ENCODE peak calls at places on chromosomes 1 and 21, in seven cellular contexts. T is heart left ventricle; P is mesenchymal stem cell; R is PC-3; N is GM23338; W is suprapubic skin; S is naive thymus-derived CD4-positive, alpha-beta T cell. F is an unnamed sample. For H3K4me1, the result is how much of the 10 kb centered on the place peaks cover.

GRCh38 chr1:27980216-27980820 is 20.5 kb downstream of the XKR8 start:
- DNase-seq in R (no peak), S (no peak), N (no peak), T (no peak), P (no peak), W (no peak), F (no peak)

GRCh38 chr1:10106241-10106640 is 73.5 kb downstream of the UBE4B start:
- DNase-seq in P (no peak), R (no peak), T (no peak), S (no peak), W (no peak), N (no peak), F (no peak)

GRCh38 chr1:243713470-243714186 is 136.4 kb downstream of the AKT3 start:
- DNase-seq in W (no peak), N (no peak), R (no peak), S (no peak), P (peak), T (peak), F (peak)

GRCh38 chr1:98157524-98158293 is 236.9 kb upstream of the DPYD start:
- DNase-seq in T (no peak), R (no peak), W (no peak), N (no peak), P (no peak), S (no peak), F (no peak)

GRCh38 chr1:77655431-77655974 is 27.0 kb downstream of the ZZZ3 start:
- DNase-seq in R (no peak), N (no peak), W (no peak), S (no peak), P (peak), T (no peak), F (no peak)

GRCh38 chr1:209845405-209845725 is 17.6 kb downstream of the UTP25 start:
- DNase-seq in P (no peak), R (no peak), S (no peak), N (no peak), T (no peak), W (no peak), F (no peak)

GRCh38 chr1:41371630-41372599 is 10.7 kb downstream of the FOXO6 start:
- DNase-seq in R (no peak), S (no peak), P (no peak), W (no peak), N (peak), T (peak), F (peak)

GRCh38 chr1:154943649-154944421 is 7.3 kb upstream of the PMVK start:
- DNase-seq in S (peak), P (peak), N (peak), W (no peak), R (peak), T (no peak), F (peak)

GRCh38 chr1:38991638-38992449 is 768 bp downstream of the AKIRIN1 start:
- DNase-seq in N (peak), P (peak), S (peak), W (no peak), T (peak), R (peak), F (peak)

GRCh38 chr1:109271458-109271857 is 11.5 kb downstream of the PSRC1 start:
- DNase-seq in S (no peak), T (no peak), R (no peak), W (no peak), N (no peak), P (no peak), F (no peak)

GRCh38 chr1:67880056-67880601 is 46.9 kb upstream of the GNG12 start:
- DNase-seq in W (no peak), T (no peak), N (no peak), P (peak), S (no peak), R (peak), F (no peak)

GRCh38 chr1:27102707-27103468 is 52.0 kb downstream of the SLC9A1 start:
- DNase-seq in P (peak), T (peak), W (peak), S (peak), N (peak), R (peak), F (peak)

GRCh38 chr1:159040206-159040605 is 30.5 kb downstream of the IFI16 start:
- DNase-seq in P (peak), R (no peak), S (no peak), N (no peak), W (no peak), T (no peak), F (no peak)

GRCh38 chr1:65021792-65022191 is 55.4 kb upstream of the JAK1 start:
- DNase-seq in T (no peak), W (no peak), N (no peak), S (no peak), R (no peak), P (no peak), F (no peak)

GRCh38 chr1:8116892-8117262 is 90.8 kb upstream of the ERRFI1 start:
- DNase-seq in S (no peak), T (peak), R (no peak), P (peak), N (no peak), W (peak), F (peak)

GRCh38 chr1:200982071-200982945 is 41.2 kb downstream of the KIF21B start:
- DNase-seq in R (no peak), N (no peak), P (peak), W (no peak), T (no peak), S (no peak), F (peak)

GRCh38 chr1:184002071-184002470 is 35.5 kb downstream of the COLGALT2 start:
- DNase-seq in S (no peak), T (peak), R (peak), P (peak), N (no peak), W (no peak), F (peak)

GRCh38 chr1:160149706-160150105 is 1.7 kb upstream of the ATP1A4 start:
- DNase-seq in W (no peak), S (no peak), P (no peak), R (no peak), N (no peak), T (no peak), F (no peak)

DNA sequence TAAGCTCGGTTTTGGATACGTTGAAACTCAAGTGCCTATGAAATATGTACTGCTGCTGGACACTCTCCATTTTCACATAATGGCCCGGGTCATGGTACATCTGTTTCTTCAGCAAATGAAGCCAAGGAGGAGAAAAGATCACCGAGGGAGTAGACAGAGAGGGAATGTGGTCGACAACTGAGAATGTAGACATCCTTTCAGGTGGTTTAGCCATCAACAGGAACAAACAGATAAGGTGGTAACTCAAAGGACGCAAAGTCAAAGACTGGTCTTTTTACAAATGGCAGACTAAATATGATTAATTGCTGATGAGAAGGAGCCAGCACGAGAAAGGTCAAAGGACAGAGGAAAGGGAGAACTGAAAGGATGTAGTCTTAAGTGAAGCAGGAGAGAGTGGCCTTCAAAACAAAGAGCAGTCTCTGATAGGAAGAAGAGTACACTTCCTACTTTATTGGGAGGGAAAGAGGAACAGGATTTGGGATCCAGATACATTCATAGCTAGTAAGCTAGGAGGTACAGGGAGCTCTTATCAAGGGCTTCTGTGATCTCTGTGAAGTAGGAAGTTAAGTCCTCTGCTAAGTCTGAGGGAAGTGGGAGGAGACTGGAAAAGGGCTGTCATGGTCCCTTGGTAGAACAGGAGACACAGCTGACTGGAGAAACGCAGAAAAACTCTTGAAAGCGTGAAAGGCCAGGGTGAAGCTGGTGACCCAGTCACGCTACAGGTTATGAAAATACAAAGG is 28.3 kb downstream of the NUP133 start:
- DNase-seq in W (no peak), S (no peak), P (no peak), N (no peak), R (no peak), T (no peak), F (no peak)
- H3K4me3 ChIP-seq in W (no peak), S (no peak), P (no peak), N (no peak), R (no peak), T (no peak), F (no peak)

GRCh38 chr1:214028999-214029406 is 41.2 kb downstream of the PROX1 start:
- DNase-seq in S (no peak), P (no peak), R (no peak), N (no peak), T (no peak), W (no peak), F (no peak)

GRCh38 chr1:214027498-214027897 is 39.7 kb downstream of the PROX1 start:
- DNase-seq in W (no peak), S (no peak), P (no peak), N (no peak), T (no peak), R (no peak), F (no peak)

GRCh38 chr1:214028569-214028968 is 40.8 kb downstream of the PROX1 start:
- DNase-seq in W (no peak), R (no peak), N (no peak), T (no peak), P (no peak), S (no peak), F (no peak)

GRCh38 chr1:214026985-214027384 is 39.2 kb downstream of the PROX1 start:
- DNase-seq in R (no peak), S (no peak), P (no peak), N (peak), T (no peak), W (no peak), F (no peak)

GRCh38 chr1:214028095-214028494 is 40.3 kb downstream of the PROX1 start:
- DNase-seq in S (no peak), N (no peak), T (no peak), R (no peak), W (no peak), P (no peak), F (no peak)
- H3K4me1 ChIP-seq in S (under half), N (half or more), T (under half), R (under half), W (under half), P (under half), F (under half)

GRCh38 chr1:32361674-32362473 is 411 bp downstream of the FAM229A start:
- DNase-seq in T (peak), N (peak), W (no peak), S (no peak), P (peak), R (no peak), F (no peak)
- H3K27ac ChIP-seq in T (no peak), N (no peak), W (peak), S (peak), P (no peak), R (no peak), F (no peak)

DNA sequence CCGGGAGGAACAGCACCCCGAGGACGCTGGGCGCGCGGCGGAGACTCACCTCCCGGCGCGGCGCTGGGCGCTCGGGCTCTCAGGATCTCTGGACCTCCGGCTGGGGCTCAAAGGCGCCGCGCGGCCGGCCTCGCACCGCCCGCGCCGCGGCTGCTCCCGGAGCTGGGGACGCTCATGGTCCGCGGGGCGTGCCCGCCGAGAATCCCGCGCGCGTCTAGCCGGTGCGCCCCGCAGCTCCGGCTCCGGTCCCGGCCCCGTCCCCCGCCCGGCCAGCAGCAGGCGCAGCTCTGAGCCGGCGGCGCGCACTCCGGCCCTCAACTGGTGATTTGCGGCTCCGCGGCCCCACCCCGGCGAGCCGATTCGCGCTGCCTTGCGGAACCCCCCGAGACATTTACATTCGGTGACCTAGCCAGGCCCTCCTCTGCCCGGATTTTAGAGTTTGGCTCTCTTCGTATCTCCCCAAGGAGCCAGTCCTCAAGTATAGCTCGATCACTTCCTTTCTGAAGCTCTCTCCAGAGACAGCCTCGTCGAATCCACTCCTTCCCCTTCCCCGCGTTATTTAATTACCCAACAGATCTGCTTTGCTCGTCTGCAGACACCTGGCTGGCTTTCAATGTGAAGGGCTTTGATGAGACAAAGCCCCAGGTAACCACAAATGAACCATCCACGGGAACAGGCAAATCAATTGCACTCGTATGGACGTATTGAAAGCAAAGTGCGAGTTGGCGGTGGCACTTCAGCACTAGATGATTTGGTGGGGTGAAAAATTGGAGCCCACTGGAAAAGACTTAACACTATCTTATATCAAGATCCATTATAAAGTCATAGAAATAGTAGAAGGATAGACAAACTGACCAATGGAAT is at the start of gene BCAR3:
- DNase-seq in S (peak), P (peak), N (peak), W (no peak), R (peak), T (peak), F (peak)
- H3K4me3 ChIP-seq in S (peak), P (peak), N (peak), W (peak), R (peak), T (peak), F (peak)

GRCh38 chr1:206468571-206468970 is 1.7 kb upstream of the IKBKE start:
- DNase-seq in S (no peak), N (no peak), P (no peak), T (no peak), R (peak), W (no peak), F (peak)
- H3K4me1 ChIP-seq in S (half or more), N (under half), P (under half), T (under half), R (under half), W (half or more), F (under half)

GRCh38 chr21:45864436-45864835 is 117.1 kb upstream of the COL6A1 start:
- DNase-seq in S (no peak), P (peak), N (no peak), T (no peak), R (no peak), W (no peak), F (no peak)
- H3K27ac ChIP-seq in S (no peak), P (no peak), N (no peak), T (no peak), R (no peak), W (no peak), F (no peak)

GRCh38 chr1:43705982-43706597 is 1.2 kb upstream of the ST3GAL3 start:
- DNase-seq in R (no peak), N (peak), S (peak), T (no peak), P (peak), W (no peak), F (peak)
- H3K4me3 ChIP-seq in R (peak), N (peak), S (peak), T (no peak), P (peak), W (no peak), F (peak)